ENCODE peak calls at places on chromosome 1, in seven cellular contexts. K is adrenal gland, E is A549, C is K562, X is transverse colon, G is body of pancreas, R is heart left ventricle. T is an unnamed sample. For H3K4me1, the result is how much of the 10 kb centered on the place peaks cover.

GRCh38 chr1:14650951-14651350 is 52.5 kb downstream of the KAZN start:
- DNase-seq in K (no peak), E (no peak), C (no peak), X (no peak), G (no peak), R (no peak), T (no peak)

GRCh38 chr1:8477983-8478362 is 160.1 kb downstream of the SLC45A1 start:
- DNase-seq in K (no peak), E (no peak), C (no peak), X (no peak), G (no peak), R (no peak), T (no peak)

GRCh38 chr1:5975133-5975880 is 16.9 kb downstream of the NPHP4 start:
- DNase-seq in K (peak), E (no peak), C (peak), X (peak), G (peak), R (peak), T (no peak)

GRCh38 chr1:180251526-180252305 is 21.7 kb downstream of the LHX4 start:
- DNase-seq in K (no peak), E (no peak), C (no peak), X (no peak), G (no peak), R (no peak), T (no peak)

GRCh38 chr1:222798111-222798510 is 16.7 kb upstream of the DISP1 start:
- DNase-seq in K (no peak), E (no peak), C (no peak), X (no peak), G (peak), R (no peak), T (no peak)

GRCh38 chr1:58741689-58742553 is 41.9 kb downstream of the JUN start:
- DNase-seq in K (no peak), E (no peak), C (no peak), X (no peak), G (no peak), R (no peak), T (no peak)

GRCh38 chr1:91851130-91852010 is 34.6 kb downstream of the TGFBR3 start:
- DNase-seq in K (peak), E (peak), C (no peak), X (peak), G (peak), R (peak), T (peak)

GRCh38 chr1:155062151-155062686 is 1.3 kb upstream of the EFNA4 start:
- DNase-seq in K (no peak), E (no peak), C (no peak), X (peak), G (no peak), R (no peak), T (peak)

GRCh38 chr1:64845831-64846425 is 101.1 kb downstream of the RAVER2 start:
- DNase-seq in K (no peak), E (no peak), C (no peak), X (no peak), G (no peak), R (no peak), T (no peak)

GRCh38 chr1:103529746-103530145 is 4.2 kb downstream of the RNPC3 start:
- DNase-seq in K (peak), E (no peak), C (peak), X (no peak), G (peak), R (no peak), T (no peak)

GRCh38 chr1:239361403-239361802 is 25.0 kb upstream of the CHRM3 start:
- DNase-seq in K (no peak), E (no peak), C (no peak), X (no peak), G (no peak), R (no peak), T (no peak)

GRCh38 chr1:50110656-50111055 is 1.9 kb downstream of the ELAVL4 start:
- DNase-seq in K (peak), E (no peak), C (no peak), X (no peak), G (no peak), R (no peak), T (no peak)

GRCh38 chr1:68178821-68179490 is 53.4 kb downstream of the WLS start:
- DNase-seq in K (no peak), E (no peak), C (no peak), X (no peak), G (no peak), R (no peak), T (no peak)

GRCh38 chr1:242546441-242546840 is 21.9 kb upstream of the PLD5 start:
- DNase-seq in K (no peak), E (no peak), C (no peak), X (no peak), G (no peak), R (no peak), T (no peak)

GRCh38 chr1:32249831-32250525 is 1.1 kb upstream of the LCK start:
- DNase-seq in K (peak), E (no peak), C (peak), X (peak), G (peak), R (peak), T (peak)
- TF ChIP-seq POLR2A in K (peak), E (no peak), C (no peak), X (peak), G (no peak), R (no peak), T (no peak)

DNA sequence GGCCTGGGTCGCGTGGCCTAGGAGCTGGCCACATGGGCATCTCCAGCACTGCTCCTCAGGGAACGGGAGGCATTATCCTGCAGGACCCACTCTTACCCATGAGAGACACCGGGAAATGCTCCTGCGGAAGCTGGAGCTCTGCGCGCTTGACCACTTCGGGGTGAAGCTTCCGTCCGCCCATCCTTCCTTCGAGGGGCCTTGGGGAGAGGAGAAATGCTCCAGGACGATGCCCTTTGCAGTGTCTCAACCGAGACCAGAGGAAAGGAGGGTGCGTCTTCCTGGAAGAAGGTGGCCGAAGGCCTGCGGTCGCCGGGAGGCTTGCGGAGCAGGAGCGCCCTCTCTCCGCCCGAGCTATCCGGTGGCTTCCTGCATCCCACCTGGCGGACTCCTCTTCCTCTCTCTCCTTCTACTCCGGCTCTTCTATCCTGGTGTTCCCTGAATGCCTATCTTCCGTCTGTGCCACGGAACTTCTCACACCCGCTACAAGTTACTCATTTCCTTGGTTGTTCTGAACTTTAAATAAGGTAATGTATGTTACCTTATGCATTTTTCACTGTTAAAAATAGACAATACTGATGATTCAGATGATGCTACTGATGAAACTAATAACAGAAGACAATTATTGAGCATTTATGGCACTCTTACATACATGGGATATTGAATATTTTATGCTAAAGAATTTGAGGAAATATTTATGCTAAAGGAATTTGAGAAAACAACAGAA is 91.4 kb downstream of the PRKAB2 start:
- DNase-seq in K (no peak), E (no peak), C (no peak), X (no peak), G (no peak), R (no peak), T (no peak)
- TF ChIP-seq CTCF in K (no peak), E (no peak), C (no peak), X (no peak), G (no peak), R (no peak), T (no peak)

DNA sequence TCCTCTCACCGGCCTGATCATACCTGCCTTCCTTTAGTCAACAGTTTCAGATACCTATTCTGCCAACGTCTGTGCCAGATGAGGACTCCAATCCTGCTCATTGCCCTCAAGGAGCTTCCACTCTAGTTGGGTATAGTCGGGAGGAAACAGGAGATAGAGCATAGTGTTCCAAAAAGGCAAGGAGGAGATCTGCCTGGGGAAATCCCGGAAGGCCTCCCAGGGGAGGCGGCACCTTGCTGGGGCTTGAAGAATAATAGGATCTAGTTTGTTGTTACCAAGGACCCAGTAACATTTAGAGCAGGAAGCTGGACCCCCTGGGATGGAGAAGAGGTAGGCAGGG is 12.3 kb downstream of the LDLRAP1 start:
- DNase-seq in K (no peak), E (no peak), C (no peak), X (no peak), G (no peak), R (no peak), T (no peak)
- H3K4me1 ChIP-seq in K (under half), E (under half), C (under half), X (under half), G (under half), R (under half), T (under half)

DNA sequence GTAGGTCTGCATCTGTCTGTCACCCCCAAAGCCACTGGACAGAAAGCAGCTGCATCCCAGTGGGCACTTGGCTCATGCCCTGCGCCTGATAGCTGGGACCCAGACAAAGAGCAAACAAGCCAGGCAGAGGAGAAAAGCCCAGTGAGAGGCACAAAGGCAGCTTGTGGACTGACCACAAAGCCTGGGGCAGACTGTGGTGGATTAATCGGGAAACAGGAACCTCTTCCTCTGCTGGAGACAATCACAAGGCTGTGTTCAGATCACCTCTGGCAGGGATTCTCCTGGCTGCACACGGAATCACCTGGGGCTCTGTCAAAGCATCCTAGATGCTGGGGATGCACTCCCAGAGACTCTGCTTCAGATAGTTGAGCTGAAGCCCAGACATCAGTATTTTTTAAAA is 15.2 kb upstream of the GJB5 start:
- DNase-seq in K (no peak), E (no peak), C (no peak), X (no peak), G (no peak), R (no peak), T (no peak)
- TF ChIP-seq POLR2A in K (no peak), E (no peak), C (no peak), X (no peak), G (no peak), R (no peak), T (no peak)

GRCh38 chr1:211886551-211886950 is 56.0 kb upstream of the LPGAT1 start:
- DNase-seq in K (no peak), E (no peak), C (no peak), X (no peak), G (no peak), R (no peak), T (no peak)

GRCh38 chr1:211882391-211882790 is 51.8 kb upstream of the LPGAT1 start:
- DNase-seq in K (no peak), E (no peak), C (no peak), X (no peak), G (no peak), R (no peak), T (no peak)

GRCh38 chr1:211891708-211892107 is 61.1 kb upstream of the LPGAT1 start:
- DNase-seq in K (no peak), E (no peak), C (no peak), X (no peak), G (no peak), R (no peak), T (no peak)

DNA sequence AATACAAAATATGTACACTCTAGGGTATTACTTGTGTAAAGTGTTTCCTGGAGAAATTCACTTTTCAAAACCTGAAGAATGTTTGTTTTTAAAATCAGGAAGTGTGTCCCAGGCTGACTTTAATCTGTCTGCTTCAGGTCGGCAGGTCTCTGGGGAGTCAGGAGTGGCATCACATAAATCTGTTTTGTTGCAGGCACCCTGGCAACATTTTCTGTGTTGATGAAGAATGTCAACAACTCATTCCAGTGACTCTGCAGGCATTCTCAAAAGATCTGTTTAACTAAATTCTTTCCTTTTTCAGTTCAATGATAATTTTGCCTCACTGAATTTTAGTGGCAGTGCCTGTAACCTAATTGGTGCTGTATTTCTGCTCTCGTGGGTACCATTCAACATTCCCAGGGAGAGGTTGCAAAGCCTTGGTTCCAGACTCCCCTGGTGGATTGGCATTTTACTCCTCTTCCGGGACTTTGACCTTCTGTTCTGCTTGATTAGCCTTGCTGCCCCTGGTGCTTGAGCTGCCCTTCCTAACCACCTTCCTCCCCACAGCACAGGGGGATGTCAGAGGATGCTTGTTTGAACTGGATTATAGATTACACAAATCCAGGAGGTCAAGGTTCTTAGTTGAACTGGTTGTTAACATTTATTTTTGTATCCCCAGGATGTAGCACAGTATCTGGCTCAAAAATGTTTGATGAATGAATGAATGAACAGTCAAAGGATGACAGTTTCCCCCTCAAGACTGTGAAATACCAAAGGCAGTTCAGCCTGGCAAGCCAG is 55.4 kb upstream of the LPGAT1 start:
- DNase-seq in K (no peak), E (no peak), C (no peak), X (no peak), G (no peak), R (no peak), T (no peak)
- TF ChIP-seq CTCF in K (no peak), E (no peak), C (no peak), X (no peak), G (no peak), R (no peak), T (no peak)

T was measured in uterus.